ENCODE peak calls at places on chromosomes 1 and 21, in five cellular contexts. One of them, this sample, is unnamed.

GRCh38 chr1:171913385-171913784 is 72.1 kb downstream of the DNM3 start:
- DNase-seq in H9: no peak
- DNase-seq in brain microvascular endothelial cell: no peak
- DNase-seq in cardiac muscle cell: peak
- DNase-seq in heart left ventricle: no peak
- DNase-seq in this sample: peak

GRCh38 chr1:229101475-229101874 is 169.4 kb upstream of the RAB4A start:
- DNase-seq in brain microvascular endothelial cell: no peak
- DNase-seq in cardiac muscle cell: no peak
- DNase-seq in H9: no peak
- DNase-seq in heart left ventricle: no peak
- DNase-seq in this sample: no peak

GRCh38 chr1:179015396-179015795 is 10.3 kb upstream of the FAM20B start:
- DNase-seq in brain microvascular endothelial cell: no peak
- DNase-seq in cardiac muscle cell: no peak
- DNase-seq in heart left ventricle: no peak
- DNase-seq in H9: no peak
- DNase-seq in this sample: no peak

GRCh38 chr1:64917328-64917861 is 49.0 kb downstream of the JAK1 start:
- DNase-seq in brain microvascular endothelial cell: peak
- DNase-seq in heart left ventricle: no peak
- DNase-seq in H9: no peak
- DNase-seq in cardiac muscle cell: peak
- DNase-seq in this sample: peak

GRCh38 chr21:40696246-40696645 is 150.7 kb downstream of the DSCAM start:
- DNase-seq in brain microvascular endothelial cell: no peak
- DNase-seq in H9: no peak
- DNase-seq in cardiac muscle cell: no peak
- DNase-seq in heart left ventricle: no peak
- DNase-seq in this sample: no peak

GRCh38 chr1:35452086-35452485 is 105.1 kb downstream of the KIAA0319L start:
- DNase-seq in brain microvascular endothelial cell: no peak
- DNase-seq in heart left ventricle: no peak
- DNase-seq in H9: no peak
- DNase-seq in cardiac muscle cell: peak
- DNase-seq in this sample: peak

GRCh38 chr1:89407355-89407754 is 43.5 kb downstream of the GBP6 start:
- DNase-seq in heart left ventricle: no peak
- DNase-seq in H9: no peak
- DNase-seq in cardiac muscle cell: peak
- DNase-seq in brain microvascular endothelial cell: no peak
- DNase-seq in this sample: no peak

GRCh38 chr1:205449750-205450443 is 5.9 kb downstream of the BLACAT1 start:
- DNase-seq in H9: peak
- DNase-seq in brain microvascular endothelial cell: peak
- DNase-seq in heart left ventricle: no peak
- DNase-seq in cardiac muscle cell: peak
- DNase-seq in this sample: peak

GRCh38 chr21:45991606-45992301 is 10.2 kb downstream of the COL6A1 start:
- DNase-seq in H9: no peak
- DNase-seq in brain microvascular endothelial cell: no peak
- DNase-seq in cardiac muscle cell: no peak
- DNase-seq in heart left ventricle: peak
- DNase-seq in this sample: no peak

GRCh38 chr1:150557065-150557600 is 7.9 kb downstream of the ADAMTSL4 start:
- DNase-seq in cardiac muscle cell: no peak
- DNase-seq in heart left ventricle: no peak
- DNase-seq in H9: peak
- DNase-seq in brain microvascular endothelial cell: no peak
- DNase-seq in this sample: no peak

GRCh38 chr1:201335901-201336300 is 41.6 kb downstream of the TNNT2 start:
- DNase-seq in brain microvascular endothelial cell: no peak
- DNase-seq in heart left ventricle: peak
- DNase-seq in H9: no peak
- DNase-seq in cardiac muscle cell: no peak
- DNase-seq in this sample: no peak

DNA sequence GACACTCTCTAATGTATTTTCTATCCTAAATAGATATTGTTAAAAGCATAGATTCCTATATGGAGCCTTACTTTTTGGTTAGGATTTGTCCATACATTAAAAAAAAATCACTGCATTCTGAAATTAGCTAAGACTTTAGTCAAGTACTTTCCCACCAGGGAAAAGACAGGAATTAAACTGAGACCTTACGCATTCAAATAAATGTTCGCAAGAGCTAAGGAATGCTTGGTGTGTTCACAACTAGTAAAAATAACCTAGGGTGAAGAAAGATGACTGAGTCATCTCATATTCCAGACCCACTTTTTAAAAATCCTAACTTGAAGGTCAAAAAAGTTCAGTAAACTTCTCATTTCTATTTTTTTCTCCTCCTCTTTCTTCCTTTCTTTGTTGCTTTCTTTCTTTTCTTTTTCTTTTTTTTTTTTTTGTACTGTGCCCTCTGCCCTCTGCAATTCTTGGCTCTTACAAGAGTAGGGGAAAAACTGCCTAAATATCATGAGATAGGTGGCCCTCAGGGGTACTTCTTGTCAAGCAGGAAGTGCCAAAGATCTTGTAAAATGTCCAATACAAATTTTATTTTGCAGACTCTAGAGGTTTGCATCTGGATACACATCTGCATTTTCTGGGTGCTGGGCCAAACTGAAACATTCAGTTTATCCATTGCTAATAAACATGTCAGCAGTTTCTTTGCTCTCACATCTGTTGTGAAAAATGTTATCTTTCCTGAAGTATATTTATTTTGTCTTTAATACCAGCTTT is 121.4 kb upstream of the GORAB start:
- DNase-seq in H9: no peak
- DNase-seq in brain microvascular endothelial cell: peak
- DNase-seq in heart left ventricle: no peak
- DNase-seq in cardiac muscle cell: peak
- DNase-seq in this sample: no peak
- H3K27ac ChIP-seq in H9: no peak
- H3K27ac ChIP-seq in brain microvascular endothelial cell: peak
- H3K27ac ChIP-seq in heart left ventricle: peak
- H3K27ac ChIP-seq in cardiac muscle cell: no peak
- H3K27ac ChIP-seq in this sample: no peak

DNA sequence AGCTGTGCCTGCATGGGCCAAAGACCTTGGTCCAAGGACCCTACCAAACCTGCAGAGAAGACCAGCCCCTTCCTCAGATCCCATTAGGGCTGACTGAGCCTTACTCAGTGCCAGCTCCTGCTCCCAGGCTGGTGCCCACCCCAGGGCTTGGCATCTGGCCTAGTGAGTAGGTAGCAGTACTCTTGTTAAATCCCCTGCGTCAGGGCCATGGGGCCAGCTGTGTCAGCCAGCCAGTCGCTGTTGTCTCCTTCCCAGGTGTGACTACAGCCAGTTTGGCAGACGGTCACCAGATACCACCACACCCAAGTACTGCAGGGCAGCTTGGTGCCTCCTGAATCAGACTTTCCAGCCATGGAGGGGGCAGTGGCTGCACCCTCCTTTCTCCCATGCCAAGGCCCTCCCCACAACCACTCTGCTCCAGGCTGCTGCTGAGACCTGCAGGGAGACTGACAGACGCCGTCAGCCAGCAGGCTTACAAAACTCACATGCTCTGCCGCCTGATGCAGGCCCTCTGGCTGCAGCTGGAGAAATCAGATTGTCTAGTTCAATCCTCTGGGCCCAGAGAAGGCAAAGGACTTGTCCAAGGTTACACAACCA is 3.0 kb downstream of the TENT5B start:
- DNase-seq in brain microvascular endothelial cell: no peak
- DNase-seq in cardiac muscle cell: no peak
- DNase-seq in H9: no peak
- DNase-seq in heart left ventricle: no peak
- DNase-seq in this sample: no peak
- TF ChIP-seq CTCF in brain microvascular endothelial cell: peak
- TF ChIP-seq CTCF in cardiac muscle cell: no peak
- TF ChIP-seq CTCF in H9: no peak
- TF ChIP-seq CTCF in heart left ventricle: no peak
- TF ChIP-seq CTCF in this sample: no peak

DNA sequence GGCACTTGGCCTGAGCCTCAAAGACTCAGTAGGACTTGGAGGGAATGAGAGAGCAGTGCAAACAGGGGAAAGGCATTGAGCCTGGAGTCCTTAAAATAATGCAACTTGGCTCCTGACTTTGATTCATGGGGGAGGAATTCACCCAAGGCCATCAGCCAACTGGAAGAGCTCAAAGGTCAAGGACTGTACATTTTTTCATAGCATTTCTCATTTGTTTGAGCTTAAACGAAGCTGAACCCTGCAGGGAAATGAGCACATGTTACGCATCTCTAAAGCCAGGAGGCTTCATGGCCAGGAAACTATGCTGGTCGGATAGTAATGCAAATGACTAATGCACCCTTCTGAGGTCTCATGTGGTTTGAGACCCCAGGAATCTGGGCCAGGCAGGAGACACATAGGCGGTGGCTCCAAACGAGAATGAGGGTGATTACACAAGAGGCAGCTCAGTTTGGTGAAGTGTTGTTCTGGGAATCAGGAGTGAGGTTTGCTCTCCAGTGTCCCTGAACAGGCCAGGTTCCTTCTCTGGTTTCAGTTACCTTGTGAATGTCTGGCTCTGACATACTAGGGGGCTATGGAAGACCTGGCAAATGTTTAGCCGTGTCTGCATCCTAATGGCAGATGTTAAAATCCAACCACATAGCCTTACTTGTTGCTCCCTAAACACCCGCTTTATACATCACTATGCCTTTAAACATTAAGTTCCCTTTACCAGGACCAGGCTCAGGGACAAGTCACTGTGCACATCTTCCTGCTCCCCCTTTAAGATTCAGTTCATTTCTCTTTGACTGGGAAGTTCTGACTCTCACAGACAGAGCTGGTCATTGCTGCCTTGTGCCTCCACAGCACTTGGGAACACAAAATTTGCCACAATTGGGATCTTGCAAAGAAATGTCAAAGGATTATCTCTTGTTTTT is 503.9 kb upstream of the USP24 start:
- DNase-seq in brain microvascular endothelial cell: peak
- DNase-seq in cardiac muscle cell: peak
- DNase-seq in H9: peak
- DNase-seq in heart left ventricle: no peak
- DNase-seq in this sample: peak
- H3K27ac ChIP-seq in brain microvascular endothelial cell: peak
- H3K27ac ChIP-seq in cardiac muscle cell: no peak
- H3K27ac ChIP-seq in H9: no peak
- H3K27ac ChIP-seq in heart left ventricle: peak
- H3K27ac ChIP-seq in this sample: peak

GRCh38 chr1:58784758-58785423 is 1.0 kb upstream of the JUN start:
- DNase-seq in brain microvascular endothelial cell: peak
- DNase-seq in H9: peak
- DNase-seq in heart left ventricle: peak
- DNase-seq in cardiac muscle cell: peak
- DNase-seq in this sample: peak

GRCh38 chr1:58783993-58784757 is at the start of gene JUN:
- DNase-seq in H9: peak
- DNase-seq in heart left ventricle: peak
- DNase-seq in cardiac muscle cell: peak
- DNase-seq in brain microvascular endothelial cell: peak
- DNase-seq in this sample: peak

GRCh38 chr1:58786184-58786926 is 2.5 kb upstream of the JUN start:
- DNase-seq in H9: no peak
- DNase-seq in cardiac muscle cell: peak
- DNase-seq in brain microvascular endothelial cell: no peak
- DNase-seq in heart left ventricle: no peak
- DNase-seq in this sample: no peak

GRCh38 chr1:58786927-58787245 is 3.0 kb upstream of the JUN start:
- DNase-seq in cardiac muscle cell: no peak
- DNase-seq in heart left ventricle: no peak
- DNase-seq in brain microvascular endothelial cell: no peak
- DNase-seq in H9: no peak
- DNase-seq in this sample: no peak

DNA sequence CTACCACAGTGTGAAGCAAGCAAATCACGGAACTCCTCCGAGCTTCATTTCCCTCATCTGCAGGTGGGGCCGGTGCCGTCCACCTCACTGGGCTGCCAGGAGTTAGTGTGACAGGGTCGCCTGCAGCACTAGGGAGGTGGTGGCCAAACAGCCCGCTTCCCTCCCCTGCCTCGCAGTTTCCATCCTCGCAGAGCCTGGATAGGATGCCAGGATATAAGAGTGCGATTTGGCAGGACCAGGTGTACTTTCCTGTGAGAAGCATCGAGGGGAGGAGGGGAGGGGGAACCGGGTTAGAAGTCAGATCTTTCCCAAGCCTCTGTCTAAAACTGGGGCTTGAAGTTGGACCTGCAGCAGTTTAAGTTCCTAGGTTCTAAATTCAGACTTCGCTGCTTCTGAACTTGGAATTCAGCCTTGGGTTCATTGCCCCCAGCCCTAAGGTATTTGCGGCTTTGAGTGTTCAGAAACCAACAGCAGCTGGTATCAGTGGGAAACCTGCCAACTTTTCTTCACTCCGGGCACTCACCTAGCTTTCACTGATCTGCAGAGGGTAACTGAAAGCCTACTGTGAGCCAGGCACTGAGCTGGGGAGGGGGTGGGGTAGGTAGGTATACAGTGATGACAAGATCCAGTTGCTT is 1.7 kb upstream of the JUN start:
- DNase-seq in heart left ventricle: peak
- DNase-seq in H9: peak
- DNase-seq in brain microvascular endothelial cell: no peak
- DNase-seq in cardiac muscle cell: peak
- DNase-seq in this sample: peak
- TF ChIP-seq CTCF in heart left ventricle: peak
- TF ChIP-seq CTCF in H9: peak
- TF ChIP-seq CTCF in brain microvascular endothelial cell: no peak
- TF ChIP-seq CTCF in cardiac muscle cell: no peak
- TF ChIP-seq CTCF in this sample: peak

GRCh38 chr1:26287033-26287711 is 7.3 kb downstream of the SH3BGRL3 start:
- DNase-seq in brain microvascular endothelial cell: no peak
- DNase-seq in H9: peak
- DNase-seq in cardiac muscle cell: no peak
- DNase-seq in heart left ventricle: no peak
- DNase-seq in this sample: no peak
- H3K27ac ChIP-seq in brain microvascular endothelial cell: no peak
- H3K27ac ChIP-seq in H9: no peak
- H3K27ac ChIP-seq in cardiac muscle cell: no peak
- H3K27ac ChIP-seq in heart left ventricle: peak
- H3K27ac ChIP-seq in this sample: peak

GRCh38 chr21:24514081-24514733 is 1093.1 kb downstream of the MRPL39 start:
- DNase-seq in brain microvascular endothelial cell: no peak
- DNase-seq in cardiac muscle cell: no peak
- DNase-seq in H9: no peak
- DNase-seq in heart left ventricle: no peak
- DNase-seq in this sample: no peak
- TF ChIP-seq CTCF in brain microvascular endothelial cell: peak
- TF ChIP-seq CTCF in cardiac muscle cell: peak
- TF ChIP-seq CTCF in H9: peak
- TF ChIP-seq CTCF in heart left ventricle: peak
- TF ChIP-seq CTCF in this sample: peak

DNA sequence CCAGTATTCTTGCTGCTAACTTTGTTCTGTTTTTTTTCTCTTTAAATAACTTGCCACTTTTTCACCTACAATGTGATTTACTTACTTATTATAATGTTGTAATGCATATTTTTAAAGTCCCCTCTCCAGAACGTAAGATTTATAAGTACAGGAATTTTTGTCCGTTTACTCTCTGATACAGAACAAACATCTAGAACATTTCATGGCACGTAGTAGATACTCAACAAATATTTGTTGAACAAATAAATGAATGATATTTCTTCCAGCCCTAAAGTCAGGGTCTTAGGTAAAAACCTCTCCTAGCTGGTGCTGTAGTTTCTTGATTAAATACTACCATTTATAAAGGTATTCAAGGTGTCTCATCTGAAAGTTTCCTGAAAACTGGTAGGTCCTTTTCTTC is 125.1 kb downstream of the ZBTB18 start:
- DNase-seq in H9: no peak
- DNase-seq in brain microvascular endothelial cell: no peak
- DNase-seq in heart left ventricle: no peak
- DNase-seq in cardiac muscle cell: no peak
- DNase-seq in this sample: no peak
- H3K27ac ChIP-seq in H9: no peak
- H3K27ac ChIP-seq in brain microvascular endothelial cell: no peak
- H3K27ac ChIP-seq in heart left ventricle: no peak
- H3K27ac ChIP-seq in cardiac muscle cell: no peak
- H3K27ac ChIP-seq in this sample: no peak